ENCODE peak calls at places on chromosomes 13 and 19, in five cellular contexts. I is transverse colon; B is substantia nigra; A is CD4-positive, alpha-beta T cell; V is tibial artery. N is an unnamed sample.

GRCh38 chr13:51585696-51586095 is 1.4 kb downstream of the WDFY2 start:
- DNase-seq in I (no peak), B (no peak), A (no peak), V (no peak), N (no peak)

GRCh38 chr13:51453959-51454703 is 1.3 kb upstream of the INTS6 start:
- DNase-seq in I (peak), B (no peak), A (peak), V (no peak), N (no peak)

GRCh38 chr19:41753936-41754529 is 1.3 kb upstream of the CEACAM6 start:
- DNase-seq in I (peak), B (no peak), A (peak), V (no peak), N (peak)

GRCh38 chr13:58992478-58993042 is 1171.2 kb downstream of the DIAPH3 start:
- DNase-seq in I (no peak), B (no peak), A (no peak), V (no peak), N (no peak)

GRCh38 chr13:105410602-105411001 is 1124.9 kb downstream of the EFNB2 start:
- DNase-seq in I (peak), B (peak), A (peak), V (no peak), N (peak)

GRCh38 chr19:38666662-38667448 is 19.4 kb downstream of the ACTN4 start:
- DNase-seq in I (peak), B (no peak), A (no peak), V (peak), N (no peak)

GRCh38 chr19:704447-704741 is 4.3 kb upstream of the PALM start:
- DNase-seq in I (no peak), B (no peak), A (no peak), V (no peak), N (no peak)

GRCh38 chr19:47765522-47766358 is 12.8 kb upstream of the SELENOW start:
- DNase-seq in I (peak), B (peak), A (peak), V (peak), N (peak)

GRCh38 chr19:1847684-1848398 is 442 bp downstream of the REXO1 start:
- DNase-seq in I (peak), B (no peak), A (no peak), V (peak), N (no peak)

GRCh38 chr19:1862068-1862423 is 1.3 kb downstream of the KLF16 start:
- DNase-seq in I (no peak), B (no peak), A (no peak), V (no peak), N (no peak)

GRCh38 chr13:32272021-32272695 is 43.0 kb downstream of the ZAR1L start:
- DNase-seq in I (no peak), B (no peak), A (no peak), V (no peak), N (no peak)

GRCh38 chr13:22336460-22336859 is 665.6 kb downstream of the FGF9 start:
- DNase-seq in I (no peak), B (no peak), A (no peak), V (no peak), N (no peak)

GRCh38 chr13:75076476-75076875 is 405.5 kb downstream of the TBC1D4 start:
- DNase-seq in I (no peak), B (no peak), A (no peak), V (no peak), N (no peak)

GRCh38 chr13:48006396-48006795 is 5.3 kb upstream of the SUCLA2 start:
- DNase-seq in I (no peak), B (no peak), A (no peak), V (no peak), N (no peak)

GRCh38 chr13:23753523-23753922 is 135.7 kb downstream of the MIPEP start:
- DNase-seq in I (no peak), B (no peak), A (no peak), V (no peak), N (no peak)

GRCh38 chr19:39768334-39768733 is 10.3 kb upstream of the LEUTX start:
- DNase-seq in I (no peak), B (no peak), A (no peak), V (no peak), N (no peak)

GRCh38 chr13:110407021-110407420 is 99.9 kb downstream of the COL4A2 start:
- DNase-seq in I (no peak), B (no peak), A (no peak), V (no peak), N (no peak)

GRCh38 chr19:5677597-5677996 is 2.7 kb downstream of the MICOS13 start:
- DNase-seq in I (no peak), B (no peak), A (no peak), V (no peak), N (no peak)

GRCh38 chr19:491146-491741 is 5.0 kb upstream of the MADCAM1 start:
- DNase-seq in I (no peak), B (no peak), A (no peak), V (no peak), N (no peak)

GRCh38 chr13:111161601-111162600 is 46.8 kb downstream of the ARHGEF7 start:
- DNase-seq in I (no peak), B (no peak), A (no peak), V (no peak), N (no peak)

GRCh38 chr13:111505175-111505777 is 184.8 kb downstream of the TEX29 start:
- DNase-seq in I (no peak), B (no peak), A (no peak), V (no peak), N (no peak)

GRCh38 chr19:408441-409005 is 424 bp downstream of the C2CD4C start:
- DNase-seq in I (no peak), B (no peak), A (no peak), V (peak), N (no peak)

GRCh38 chr13:40269086-40269485 is 397.4 kb downstream of the FOXO1 start:
- DNase-seq in I (no peak), B (no peak), A (no peak), V (no peak), N (no peak)

GRCh38 chr19:45037393-45038169 is 1.3 kb upstream of the CLASRP start:
- DNase-seq in I (no peak), B (no peak), A (no peak), V (no peak), N (no peak)

GRCh38 chr19:46753420-46754155 is 7.3 kb upstream of the STRN4 start:
- DNase-seq in I (peak), B (no peak), A (peak), V (no peak), N (no peak)

GRCh38 chr13:57666554-57666953 is 35.0 kb downstream of the PCDH17 start:
- DNase-seq in I (no peak), B (no peak), A (no peak), V (no peak), N (no peak)

GRCh38 chr19:50286443-50286842 is 42.7 kb downstream of the KCNC3 start:
- DNase-seq in I (no peak), B (no peak), A (no peak), V (no peak), N (no peak)

GRCh38 chr19:41427647-41428480 is 690 bp upstream of the B3GNT8 start:
- DNase-seq in I (peak), B (no peak), A (peak), V (no peak), N (no peak)

GRCh38 chr19:31491246-31491645 is 142.0 kb upstream of the TSHZ3 start:
- DNase-seq in I (no peak), B (no peak), A (no peak), V (no peak), N (no peak)

GRCh38 chr13:19181021-19181620 is 503 bp downstream of the TUBA3C start:
- DNase-seq in I (no peak), B (no peak), A (no peak), V (no peak), N (no peak)

GRCh38 chr13:93561553-93561952 is 334.9 kb downstream of the GPC6 start:
- DNase-seq in I (no peak), B (no peak), A (no peak), V (no peak), N (no peak)

GRCh38 chr19:33998739-33999345 is 173.5 kb upstream of the LSM14A start:
- DNase-seq in I (no peak), B (no peak), A (no peak), V (no peak), N (no peak)

GRCh38 chr13:112741835-112742570 is 52.2 kb downstream of the ATP11A start:
- DNase-seq in I (no peak), B (no peak), A (no peak), V (no peak), N (no peak)

GRCh38 chr19:17348700-17349099 is 11.3 kb downstream of the GTPBP3 start:
- DNase-seq in I (no peak), B (peak), A (no peak), V (peak), N (no peak)

GRCh38 chr13:30453727-30454126 is 12.0 kb downstream of the HMGB1 start:
- DNase-seq in I (no peak), B (no peak), A (no peak), V (no peak), N (no peak)

GRCh38 chr19:48920949-48921348 is 12.6 kb upstream of the DHDH start:
- DNase-seq in I (no peak), B (no peak), A (no peak), V (no peak), N (no peak)

GRCh38 chr19:48918071-48918470 is 15.4 kb upstream of the DHDH start:
- DNase-seq in I (no peak), B (no peak), A (no peak), V (no peak), N (no peak)

GRCh38 chr19:48921721-48922500 is 11.6 kb upstream of the DHDH start:
- DNase-seq in I (no peak), B (no peak), A (no peak), V (no peak), N (no peak)

GRCh38 chr19:48915757-48916156 is 15.6 kb downstream of the NUCB1 start:
- DNase-seq in I (no peak), B (no peak), A (no peak), V (no peak), N (no peak)

GRCh38 chr19:48918801-48919247 is 14.7 kb upstream of the DHDH start:
- DNase-seq in I (no peak), B (no peak), A (no peak), V (no peak), N (no peak)
- H3K27ac ChIP-seq in I (no peak), B (no peak), A (no peak), V (no peak), N (no peak)

GRCh38 chr19:36092566-36092965 is 18.4 kb upstream of the OVOL3 start:
- DNase-seq in I (no peak), B (no peak), A (no peak), V (no peak), N (no peak)

GRCh38 chr19:36097036-36097435 is 13.9 kb upstream of the OVOL3 start:
- DNase-seq in I (no peak), B (peak), A (no peak), V (no peak), N (peak)

GRCh38 chr19:36090930-36091695 is 19.8 kb upstream of the OVOL3 start:
- DNase-seq in I (no peak), B (no peak), A (no peak), V (no peak), N (no peak)

GRCh38 chr19:36093146-36093662 is 17.7 kb upstream of the OVOL3 start:
- DNase-seq in I (no peak), B (no peak), A (no peak), V (no peak), N (no peak)

GRCh38 chr19:36093687-36094086 is 17.3 kb upstream of the OVOL3 start:
- DNase-seq in I (no peak), B (no peak), A (no peak), V (no peak), N (no peak)
- H3K27ac ChIP-seq in I (no peak), B (peak), A (no peak), V (no peak), N (peak)

DNA sequence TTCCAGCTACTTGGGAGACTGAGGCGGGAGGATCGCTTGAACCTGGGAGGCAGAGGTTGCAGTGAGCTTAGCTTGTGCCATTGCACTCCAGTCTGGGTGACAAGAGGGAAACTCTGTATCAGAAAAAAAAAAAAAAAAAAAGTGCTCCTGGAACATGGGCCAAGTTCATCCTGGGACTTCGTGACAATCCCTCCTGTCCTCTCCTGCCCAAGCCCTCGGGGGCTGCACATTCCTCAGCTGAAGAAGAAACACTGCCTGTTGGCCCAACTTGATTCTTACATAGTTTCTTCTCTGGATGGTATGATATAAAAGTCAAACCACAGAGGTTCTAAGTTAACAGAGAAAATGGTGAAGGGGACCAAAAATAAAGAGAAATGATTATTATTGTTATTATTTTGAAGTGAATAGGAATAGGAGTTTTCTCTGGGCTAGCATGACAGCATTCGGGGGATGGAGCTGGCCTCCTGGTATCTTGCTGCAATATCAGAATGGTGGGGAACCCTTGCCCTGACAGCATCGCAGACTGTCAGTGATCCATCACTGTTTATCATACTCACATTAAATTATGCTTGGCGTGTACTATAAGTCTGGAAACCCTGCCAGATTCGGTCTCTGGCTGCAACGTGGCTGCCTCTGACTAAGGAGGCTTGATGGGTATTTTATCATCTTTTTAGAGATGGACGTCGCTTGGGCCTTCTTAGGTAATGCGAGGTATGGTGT is 113.7 kb upstream of the OXGR1 start:
- DNase-seq in I (no peak), B (no peak), A (no peak), V (no peak), N (no peak)
- H3K27ac ChIP-seq in I (no peak), B (no peak), A (peak), V (peak), N (no peak)

GRCh38 chr19:18741566-18742121 is 49.5 kb downstream of the COMP start:
- DNase-seq in I (peak), B (no peak), A (no peak), V (no peak), N (no peak)

GRCh38 chr19:18738961-18739690 is 52.0 kb downstream of the COMP start:
- DNase-seq in I (no peak), B (no peak), A (no peak), V (no peak), N (no peak)

GRCh38 chr19:18742324-18742723 is 48.8 kb downstream of the COMP start:
- DNase-seq in I (no peak), B (no peak), A (no peak), V (no peak), N (no peak)

GRCh38 chr19:18742838-18743237 is 48.3 kb downstream of the COMP start:
- DNase-seq in I (peak), B (no peak), A (no peak), V (no peak), N (no peak)

GRCh38 chr19:18741124-18741493 is 50.0 kb downstream of the COMP start:
- DNase-seq in I (no peak), B (no peak), A (no peak), V (no peak), N (no peak)
- H3K27ac ChIP-seq in I (peak), B (no peak), A (no peak), V (no peak), N (no peak)

GRCh38 chr13:100518394-100519062 is 70.1 kb downstream of the GGACT start:
- DNase-seq in I (no peak), B (no peak), A (no peak), V (no peak), N (no peak)

GRCh38 chr13:100517706-100518105 is 70.9 kb downstream of the GGACT start:
- DNase-seq in I (no peak), B (no peak), A (no peak), V (no peak), N (no peak)

GRCh38 chr13:100515410-100515800 is 73.2 kb downstream of the GGACT start:
- DNase-seq in I (no peak), B (no peak), A (no peak), V (no peak), N (no peak)

GRCh38 chr13:100514788-100515409 is 73.7 kb downstream of the GGACT start:
- DNase-seq in I (peak), B (peak), A (peak), V (peak), N (peak)

DNA sequence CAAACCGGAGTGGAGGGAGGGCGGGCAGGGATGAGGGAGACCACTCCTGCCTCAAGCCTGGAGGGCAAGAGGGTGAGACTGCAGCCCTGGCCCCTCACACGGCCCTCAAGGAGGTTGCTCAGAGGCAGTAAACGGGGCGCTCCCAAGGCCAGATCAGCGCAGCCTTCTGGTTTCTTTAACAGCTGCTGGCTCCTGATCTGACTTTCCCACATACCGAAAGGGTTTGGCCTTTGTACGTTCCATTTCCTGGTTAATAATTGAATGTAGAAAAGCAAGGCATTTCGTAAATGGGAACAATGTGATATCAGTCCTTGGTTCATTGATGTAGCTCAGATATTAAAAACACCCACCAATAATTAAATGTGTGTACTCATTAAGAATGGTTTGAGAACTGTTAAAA is 71.5 kb downstream of the GGACT start:
- DNase-seq in I (peak), B (no peak), A (no peak), V (no peak), N (no peak)
- H3K27ac ChIP-seq in I (peak), B (no peak), A (no peak), V (no peak), N (no peak)

GRCh38 chr19:6888967-6889366 is 1.6 kb downstream of the ADGRE1 start:
- DNase-seq in I (no peak), B (no peak), A (no peak), V (no peak), N (no peak)

GRCh38 chr19:6890938-6891337 is 3.6 kb downstream of the ADGRE1 start:
- DNase-seq in I (no peak), B (no peak), A (peak), V (no peak), N (no peak)

GRCh38 chr19:6891761-6892385 is 4.5 kb downstream of the ADGRE1 start:
- DNase-seq in I (no peak), B (no peak), A (no peak), V (no peak), N (no peak)

GRCh38 chr19:6890421-6890913 is 3.1 kb downstream of the ADGRE1 start:
- DNase-seq in I (no peak), B (no peak), A (peak), V (no peak), N (no peak)

GRCh38 chr19:6894313-6894712 is 6.9 kb downstream of the ADGRE1 start:
- DNase-seq in I (no peak), B (no peak), A (no peak), V (no peak), N (no peak)
- H3K27ac ChIP-seq in I (no peak), B (no peak), A (no peak), V (no peak), N (no peak)

DNA sequence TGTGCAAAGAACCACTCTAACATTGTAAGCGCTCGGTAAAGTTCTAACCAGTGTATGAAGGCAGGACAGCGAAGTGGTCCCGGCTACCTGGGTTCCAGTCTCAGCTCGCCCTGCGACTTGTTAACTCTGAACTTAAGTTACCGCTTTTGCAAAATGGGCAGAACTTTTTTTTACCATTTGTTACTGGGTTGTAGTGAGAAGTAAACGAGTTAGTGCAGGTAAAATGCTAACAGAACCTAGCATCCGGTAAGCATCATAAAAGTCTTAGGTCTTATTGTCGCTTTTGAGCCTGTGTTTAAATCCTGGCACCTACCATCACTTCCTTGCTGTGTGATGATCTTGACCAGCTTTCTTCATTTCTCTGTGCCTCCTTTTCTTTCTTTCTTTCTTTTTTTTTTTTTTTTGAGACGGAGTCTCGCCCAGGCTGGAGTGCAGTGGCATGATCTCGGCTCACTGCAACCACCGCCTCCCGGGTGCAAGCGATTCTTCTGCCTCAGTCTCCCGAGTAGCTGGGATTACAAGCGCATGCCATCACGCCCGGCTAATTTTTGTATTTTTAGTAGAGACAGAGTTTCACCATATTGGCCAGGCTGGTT is 734 bp upstream of the TRMT1 start:
- DNase-seq in I (no peak), B (no peak), A (no peak), V (no peak), N (no peak)
- H3K27ac ChIP-seq in I (peak), B (peak), A (peak), V (peak), N (peak)

N was measured in caudate nucleus.